ENCODE peak calls at places on chromosomes 1 and 21, in eight cellular contexts. One of them, this sample, is unnamed.

GRCh38 chr1:224632921-224633321 is 16.8 kb downstream of the CNIH3 start:
- DNase-seq in Panc1: no peak
- DNase-seq in HCT116: no peak
- DNase-seq in transverse colon: no peak
- DNase-seq in esophagus muscularis mucosa: no peak
- DNase-seq in endothelial cell of umbilical vein: no peak
- DNase-seq in SK-N-SH: no peak
- DNase-seq in GM23338: peak; percentile 74
- DNase-seq in this sample: no peak

GRCh38 chr1:64172458-64172983 is 30.9 kb upstream of the UBE2U start:
- DNase-seq in Panc1: no peak
- DNase-seq in HCT116: no peak
- DNase-seq in transverse colon: no peak
- DNase-seq in esophagus muscularis mucosa: no peak
- DNase-seq in endothelial cell of umbilical vein: peak; percentile 39
- DNase-seq in SK-N-SH: peak; percentile 52
- DNase-seq in GM23338: no peak
- DNase-seq in this sample: no peak

GRCh38 chr1:10851024-10852013 is 54.9 kb upstream of the CASZ1 start:
- DNase-seq in Panc1: no peak
- DNase-seq in HCT116: no peak
- DNase-seq in transverse colon: no peak
- DNase-seq in esophagus muscularis mucosa: no peak
- DNase-seq in endothelial cell of umbilical vein: no peak
- DNase-seq in SK-N-SH: no peak
- DNase-seq in GM23338: no peak
- DNase-seq in this sample: no peak

GRCh38 chr1:177091036-177091435 is 73.5 kb downstream of the ASTN1 start:
- DNase-seq in Panc1: no peak
- DNase-seq in HCT116: no peak
- DNase-seq in transverse colon: no peak
- DNase-seq in esophagus muscularis mucosa: no peak
- DNase-seq in endothelial cell of umbilical vein: no peak
- DNase-seq in SK-N-SH: no peak
- DNase-seq in GM23338: no peak
- DNase-seq in this sample: no peak

GRCh38 chr1:153970346-153970745 is 2.6 kb downstream of the CREB3L4 start:
- DNase-seq in Panc1: no peak
- DNase-seq in HCT116: no peak
- DNase-seq in transverse colon: no peak
- DNase-seq in esophagus muscularis mucosa: no peak
- DNase-seq in endothelial cell of umbilical vein: no peak
- DNase-seq in SK-N-SH: no peak
- DNase-seq in GM23338: no peak
- DNase-seq in this sample: peak; percentile 54

GRCh38 chr1:196877964-196878363 is 9.9 kb upstream of the CFHR4 start:
- DNase-seq in Panc1: no peak
- DNase-seq in HCT116: no peak
- DNase-seq in transverse colon: no peak
- DNase-seq in esophagus muscularis mucosa: no peak
- DNase-seq in endothelial cell of umbilical vein: no peak
- DNase-seq in SK-N-SH: peak; percentile 26
- DNase-seq in GM23338: peak; percentile 91
- DNase-seq in this sample: peak; percentile 70

GRCh38 chr1:155173478-155174333 is at the start of gene TRIM46:
- DNase-seq in Panc1: no peak
- DNase-seq in HCT116: no peak
- DNase-seq in transverse colon: peak; percentile 42
- DNase-seq in esophagus muscularis mucosa: peak; percentile 55
- DNase-seq in endothelial cell of umbilical vein: peak; percentile 24
- DNase-seq in SK-N-SH: peak; percentile 91
- DNase-seq in GM23338: peak; percentile 85
- DNase-seq in this sample: peak; percentile 89

GRCh38 chr1:228798548-228798947 is 63.3 kb downstream of the RHOU start:
- DNase-seq in Panc1: no peak
- DNase-seq in HCT116: no peak
- DNase-seq in transverse colon: no peak
- DNase-seq in esophagus muscularis mucosa: no peak
- DNase-seq in endothelial cell of umbilical vein: no peak
- DNase-seq in SK-N-SH: no peak
- DNase-seq in GM23338: no peak
- DNase-seq in this sample: no peak

GRCh38 chr1:157142245-157142644 is 4.0 kb upstream of the ETV3 start:
- DNase-seq in Panc1: no peak
- DNase-seq in HCT116: no peak
- DNase-seq in transverse colon: no peak
- DNase-seq in esophagus muscularis mucosa: no peak
- DNase-seq in endothelial cell of umbilical vein: no peak
- DNase-seq in SK-N-SH: no peak
- DNase-seq in GM23338: no peak
- DNase-seq in this sample: no peak

GRCh38 chr1:20430355-20431290 is 55.4 kb downstream of the CAMK2N1 start:
- DNase-seq in Panc1: no peak
- DNase-seq in HCT116: no peak
- DNase-seq in transverse colon: peak; percentile 41
- DNase-seq in esophagus muscularis mucosa: no peak
- DNase-seq in endothelial cell of umbilical vein: peak; percentile 34
- DNase-seq in SK-N-SH: peak; percentile 86
- DNase-seq in GM23338: peak; percentile 87
- DNase-seq in this sample: no peak

GRCh38 chr21:17783816-17784598 is 35.1 kb downstream of the C21orf91 start:
- DNase-seq in Panc1: no peak
- DNase-seq in HCT116: no peak
- DNase-seq in transverse colon: peak; percentile 22
- DNase-seq in esophagus muscularis mucosa: no peak
- DNase-seq in endothelial cell of umbilical vein: no peak
- DNase-seq in SK-N-SH: no peak
- DNase-seq in GM23338: no peak
- DNase-seq in this sample: no peak

GRCh38 chr1:25565188-25565591 is 21.8 kb downstream of the LDLRAP1 start:
- DNase-seq in Panc1: no peak
- DNase-seq in HCT116: no peak
- DNase-seq in transverse colon: no peak
- DNase-seq in esophagus muscularis mucosa: no peak
- DNase-seq in endothelial cell of umbilical vein: no peak
- DNase-seq in SK-N-SH: no peak
- DNase-seq in GM23338: no peak
- DNase-seq in this sample: no peak

GRCh38 chr1:246338546-246338945 is 168.5 kb downstream of the SMYD3 start:
- DNase-seq in Panc1: no peak
- DNase-seq in HCT116: no peak
- DNase-seq in transverse colon: no peak
- DNase-seq in esophagus muscularis mucosa: no peak
- DNase-seq in endothelial cell of umbilical vein: no peak
- DNase-seq in SK-N-SH: no peak
- DNase-seq in GM23338: no peak
- DNase-seq in this sample: no peak

GRCh38 chr1:32012709-32013385 is 821 bp upstream of the KHDRBS1 start:
- DNase-seq in Panc1: no peak
- DNase-seq in HCT116: no peak
- DNase-seq in transverse colon: no peak
- DNase-seq in esophagus muscularis mucosa: no peak
- DNase-seq in endothelial cell of umbilical vein: no peak
- DNase-seq in SK-N-SH: no peak
- DNase-seq in GM23338: no peak
- DNase-seq in this sample: no peak

GRCh38 chr21:14991957-14992356 is 72.8 kb downstream of the NRIP1 start:
- DNase-seq in Panc1: peak; percentile 58
- DNase-seq in HCT116: no peak
- DNase-seq in transverse colon: no peak
- DNase-seq in esophagus muscularis mucosa: no peak
- DNase-seq in endothelial cell of umbilical vein: peak; percentile 46
- DNase-seq in SK-N-SH: no peak
- DNase-seq in GM23338: no peak
- DNase-seq in this sample: no peak

GRCh38 chr1:3331564-3331963 is 122.9 kb upstream of the ARHGEF16 start:
- DNase-seq in Panc1: no peak
- DNase-seq in HCT116: no peak
- DNase-seq in transverse colon: no peak
- DNase-seq in esophagus muscularis mucosa: no peak
- DNase-seq in endothelial cell of umbilical vein: no peak
- DNase-seq in SK-N-SH: no peak
- DNase-seq in GM23338: no peak
- DNase-seq in this sample: no peak

GRCh38 chr1:3332662-3333061 is 121.8 kb upstream of the ARHGEF16 start:
- DNase-seq in Panc1: no peak
- DNase-seq in HCT116: no peak
- DNase-seq in transverse colon: no peak
- DNase-seq in esophagus muscularis mucosa: no peak
- DNase-seq in endothelial cell of umbilical vein: no peak
- DNase-seq in SK-N-SH: no peak
- DNase-seq in GM23338: no peak
- DNase-seq in this sample: no peak

GRCh38 chr1:3334366-3334765 is 120.1 kb upstream of the ARHGEF16 start:
- DNase-seq in Panc1: no peak
- DNase-seq in HCT116: no peak
- DNase-seq in transverse colon: no peak
- DNase-seq in esophagus muscularis mucosa: no peak
- DNase-seq in endothelial cell of umbilical vein: no peak
- DNase-seq in SK-N-SH: no peak
- DNase-seq in GM23338: no peak
- DNase-seq in this sample: no peak

GRCh38 chr1:3335754-3336640 is 118.5 kb upstream of the ARHGEF16 start:
- DNase-seq in Panc1: no peak
- DNase-seq in HCT116: no peak
- DNase-seq in transverse colon: no peak
- DNase-seq in esophagus muscularis mucosa: no peak
- DNase-seq in endothelial cell of umbilical vein: no peak
- DNase-seq in SK-N-SH: no peak
- DNase-seq in GM23338: no peak
- DNase-seq in this sample: no peak

DNA sequence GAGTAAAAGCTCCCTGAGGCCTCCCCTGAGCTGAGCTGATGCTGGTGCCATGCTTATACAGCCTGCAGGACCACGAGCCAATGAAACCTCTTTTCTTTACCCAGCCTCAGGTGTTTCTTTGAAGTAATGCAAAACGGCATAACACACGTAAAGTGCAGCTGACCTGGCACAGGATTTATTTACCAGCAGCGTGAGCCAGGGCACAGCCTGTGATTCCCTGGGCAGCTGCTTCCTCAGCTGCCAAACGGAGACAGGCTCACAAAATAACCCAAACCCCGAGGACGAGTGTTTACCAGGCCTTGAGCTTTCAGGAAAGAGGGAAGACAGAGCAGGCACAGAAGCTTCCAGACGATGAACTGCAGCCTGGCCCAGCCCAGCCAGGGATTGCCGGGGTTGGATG is 120.6 kb upstream of the ARHGEF16 start:
- DNase-seq in Panc1: no peak
- DNase-seq in HCT116: no peak
- DNase-seq in transverse colon: no peak
- DNase-seq in esophagus muscularis mucosa: no peak
- DNase-seq in endothelial cell of umbilical vein: no peak
- DNase-seq in SK-N-SH: no peak
- DNase-seq in GM23338: no peak
- DNase-seq in this sample: no peak
- TF ChIP-seq POLR2AphosphoS5 in Panc1: no peak
- TF ChIP-seq POLR2AphosphoS5 in HCT116: no peak
- TF ChIP-seq POLR2AphosphoS5 in transverse colon: no peak
- TF ChIP-seq POLR2AphosphoS5 in esophagus muscularis mucosa: no peak
- TF ChIP-seq POLR2AphosphoS5 in endothelial cell of umbilical vein: no peak
- TF ChIP-seq POLR2AphosphoS5 in SK-N-SH: no peak
- TF ChIP-seq POLR2AphosphoS5 in GM23338: no peak
- TF ChIP-seq POLR2AphosphoS5 in this sample: no peak

GRCh38 chr1:164668451-164668850 is 109.5 kb downstream of the PBX1 start:
- DNase-seq in Panc1: no peak
- DNase-seq in HCT116: no peak
- DNase-seq in transverse colon: no peak
- DNase-seq in esophagus muscularis mucosa: no peak
- DNase-seq in endothelial cell of umbilical vein: no peak
- DNase-seq in SK-N-SH: no peak
- DNase-seq in GM23338: no peak
- DNase-seq in this sample: no peak
- TF ChIP-seq POLR2AphosphoS5 in Panc1: no peak
- TF ChIP-seq POLR2AphosphoS5 in HCT116: no peak
- TF ChIP-seq POLR2AphosphoS5 in transverse colon: no peak
- TF ChIP-seq POLR2AphosphoS5 in esophagus muscularis mucosa: no peak
- TF ChIP-seq POLR2AphosphoS5 in endothelial cell of umbilical vein: no peak
- TF ChIP-seq POLR2AphosphoS5 in SK-N-SH: no peak
- TF ChIP-seq POLR2AphosphoS5 in GM23338: no peak
- TF ChIP-seq POLR2AphosphoS5 in this sample: no peak

GRCh38 chr1:178573330-178573729 is 60.4 kb downstream of the TEX35 start:
- DNase-seq in Panc1: no peak
- DNase-seq in HCT116: no peak
- DNase-seq in transverse colon: no peak
- DNase-seq in esophagus muscularis mucosa: no peak
- DNase-seq in endothelial cell of umbilical vein: no peak
- DNase-seq in SK-N-SH: no peak
- DNase-seq in GM23338: no peak
- DNase-seq in this sample: no peak
- TF ChIP-seq POLR2AphosphoS5 in Panc1: no peak
- TF ChIP-seq POLR2AphosphoS5 in HCT116: no peak
- TF ChIP-seq POLR2AphosphoS5 in transverse colon: no peak
- TF ChIP-seq POLR2AphosphoS5 in esophagus muscularis mucosa: no peak
- TF ChIP-seq POLR2AphosphoS5 in endothelial cell of umbilical vein: no peak
- TF ChIP-seq POLR2AphosphoS5 in SK-N-SH: no peak
- TF ChIP-seq POLR2AphosphoS5 in GM23338: no peak
- TF ChIP-seq POLR2AphosphoS5 in this sample: no peak

GRCh38 chr1:27137022-27137542 is 17.8 kb downstream of the SLC9A1 start:
- DNase-seq in Panc1: no peak
- DNase-seq in HCT116: no peak
- DNase-seq in transverse colon: peak; percentile 67
- DNase-seq in esophagus muscularis mucosa: no peak
- DNase-seq in endothelial cell of umbilical vein: no peak
- DNase-seq in SK-N-SH: no peak
- DNase-seq in GM23338: peak; percentile 55
- DNase-seq in this sample: peak; percentile 96
- TF ChIP-seq POLR2AphosphoS5 in Panc1: no peak
- TF ChIP-seq POLR2AphosphoS5 in HCT116: no peak
- TF ChIP-seq POLR2AphosphoS5 in transverse colon: no peak
- TF ChIP-seq POLR2AphosphoS5 in esophagus muscularis mucosa: no peak
- TF ChIP-seq POLR2AphosphoS5 in endothelial cell of umbilical vein: no peak
- TF ChIP-seq POLR2AphosphoS5 in SK-N-SH: no peak
- TF ChIP-seq POLR2AphosphoS5 in GM23338: no peak
- TF ChIP-seq POLR2AphosphoS5 in this sample: peak; percentile 75

GRCh38 chr1:61193808-61194207 is 111.4 kb downstream of the NFIA start:
- DNase-seq in Panc1: no peak
- DNase-seq in HCT116: no peak
- DNase-seq in transverse colon: no peak
- DNase-seq in esophagus muscularis mucosa: no peak
- DNase-seq in endothelial cell of umbilical vein: no peak
- DNase-seq in SK-N-SH: no peak
- DNase-seq in GM23338: no peak
- DNase-seq in this sample: no peak
- TF ChIP-seq POLR2AphosphoS5 in Panc1: no peak
- TF ChIP-seq POLR2AphosphoS5 in HCT116: no peak
- TF ChIP-seq POLR2AphosphoS5 in transverse colon: no peak
- TF ChIP-seq POLR2AphosphoS5 in esophagus muscularis mucosa: no peak
- TF ChIP-seq POLR2AphosphoS5 in endothelial cell of umbilical vein: no peak
- TF ChIP-seq POLR2AphosphoS5 in SK-N-SH: no peak
- TF ChIP-seq POLR2AphosphoS5 in GM23338: no peak
- TF ChIP-seq POLR2AphosphoS5 in this sample: no peak